ENCODE peak calls at places on chromosomes 7 and 10, in five cellular contexts. One of them, this sample, is unnamed.

GRCh38 chr7:101167645-101168411 is 2.5 kb upstream of the VGF start:
- DNase-seq in KBM-7: no peak
- DNase-seq in GM20000: no peak
- DNase-seq in GM06990: no peak
- DNase-seq in A549: no peak
- DNase-seq in this sample: no peak

GRCh38 chr10:107443817-107444216 is 279.3 kb upstream of the SORCS1 start:
- DNase-seq in KBM-7: no peak
- DNase-seq in GM20000: no peak
- DNase-seq in GM06990: no peak
- DNase-seq in A549: no peak
- DNase-seq in this sample: no peak

GRCh38 chr10:49302088-49302487 is 3.1 kb downstream of the C10orf71 start:
- DNase-seq in KBM-7: no peak
- DNase-seq in GM20000: no peak
- DNase-seq in GM06990: no peak
- DNase-seq in A549: no peak
- DNase-seq in this sample: no peak

GRCh38 chr10:35635576-35635975 is 6.5 kb downstream of the FZD8 start:
- DNase-seq in KBM-7: peak; percentile 75
- DNase-seq in GM20000: peak; percentile 68
- DNase-seq in GM06990: no peak
- DNase-seq in A549: peak; percentile 43
- DNase-seq in this sample: peak; percentile 32

GRCh38 chr7:41085244-41085643 is 617.6 kb downstream of the INHBA start:
- DNase-seq in KBM-7: no peak
- DNase-seq in GM20000: no peak
- DNase-seq in GM06990: no peak
- DNase-seq in A549: no peak
- DNase-seq in this sample: no peak

GRCh38 chr10:86585037-86585725 is 63.6 kb upstream of the WAPL start:
- DNase-seq in KBM-7: peak; percentile 82
- DNase-seq in GM20000: peak; percentile 86
- DNase-seq in GM06990: peak; percentile 42
- DNase-seq in A549: peak; percentile 81
- DNase-seq in this sample: peak; percentile 57

GRCh38 chr7:39618868-39619267 is 4.5 kb upstream of the RALA start:
- DNase-seq in KBM-7: no peak
- DNase-seq in GM20000: no peak
- DNase-seq in GM06990: no peak
- DNase-seq in A549: no peak
- DNase-seq in this sample: no peak

GRCh38 chr10:72096115-72097000 is 8.0 kb upstream of the SPOCK2 start:
- DNase-seq in KBM-7: no peak
- DNase-seq in GM20000: no peak
- DNase-seq in GM06990: no peak
- DNase-seq in A549: no peak
- DNase-seq in this sample: no peak

GRCh38 chr10:70662362-70663220 is 9.7 kb upstream of the ADAMTS14 start:
- DNase-seq in KBM-7: no peak
- DNase-seq in GM20000: no peak
- DNase-seq in GM06990: no peak
- DNase-seq in A549: no peak
- DNase-seq in this sample: no peak

GRCh38 chr10:72173635-72174296 is 42.0 kb upstream of the ANAPC16 start:
- DNase-seq in KBM-7: no peak
- DNase-seq in GM20000: peak; percentile 17
- DNase-seq in GM06990: peak; percentile 72
- DNase-seq in A549: no peak
- DNase-seq in this sample: no peak

GRCh38 chr10:82252081-82252480 is 377.1 kb downstream of the NRG3 start:
- DNase-seq in KBM-7: no peak
- DNase-seq in GM20000: no peak
- DNase-seq in GM06990: no peak
- DNase-seq in A549: no peak
- DNase-seq in this sample: no peak

GRCh38 chr10:72248477-72249151 is 25.1 kb upstream of the DDIT4 start:
- DNase-seq in KBM-7: peak; percentile 83
- DNase-seq in GM20000: peak; percentile 77
- DNase-seq in GM06990: peak; percentile 91
- DNase-seq in A549: no peak
- DNase-seq in this sample: peak; percentile 73

GRCh38 chr10:22333667-22334282 is 11.5 kb upstream of the SPAG6 start:
- DNase-seq in KBM-7: no peak
- DNase-seq in GM20000: peak; percentile 20
- DNase-seq in GM06990: no peak
- DNase-seq in A549: no peak
- DNase-seq in this sample: no peak

GRCh38 chr10:18567343-18567856 is 84.0 kb downstream of the NSUN6 start:
- DNase-seq in KBM-7: no peak
- DNase-seq in GM20000: no peak
- DNase-seq in GM06990: no peak
- DNase-seq in A549: no peak
- DNase-seq in this sample: no peak

GRCh38 chr10:11444148-11444516 is 167.3 kb downstream of the USP6NL start:
- DNase-seq in KBM-7: no peak
- DNase-seq in GM20000: no peak
- DNase-seq in GM06990: no peak
- DNase-seq in A549: no peak
- DNase-seq in this sample: no peak

GRCh38 chr10:42850931-42851330 is 68.3 kb downstream of the BMS1 start:
- DNase-seq in KBM-7: no peak
- DNase-seq in GM20000: no peak
- DNase-seq in GM06990: no peak
- DNase-seq in A549: no peak
- DNase-seq in this sample: no peak

GRCh38 chr10:70459771-70460490 is 18.4 kb upstream of the NODAL start:
- DNase-seq in KBM-7: no peak
- DNase-seq in GM20000: no peak
- DNase-seq in GM06990: no peak
- DNase-seq in A549: no peak
- DNase-seq in this sample: no peak

GRCh38 chr10:104589431-104589830 is 51.7 kb upstream of the SORCS3 start:
- DNase-seq in KBM-7: no peak
- DNase-seq in GM20000: no peak
- DNase-seq in GM06990: no peak
- DNase-seq in A549: no peak
- DNase-seq in this sample: no peak

GRCh38 chr7:128139406-128139805 is 101.7 kb upstream of the LEP start:
- DNase-seq in KBM-7: no peak
- DNase-seq in GM20000: no peak
- DNase-seq in GM06990: no peak
- DNase-seq in A549: no peak
- DNase-seq in this sample: no peak